ENCODE peak calls at places on chromosomes 11 and 22, in ten cellular contexts. W is H9, K is astrocyte, U is GM23338, T is H1, Q is hepatocyte, F is PC-3, D is HepG2, C is IMR-90, P is GM23248. I is an unnamed sample. For H4K20me1, the result is how much of the 10 kb centered on the place peaks cover.

GRCh38 chr11:44539971-44540370 is 25.5 kb upstream of the CD82 start:
- DNase-seq in T (no peak), W (no peak), K (no peak), F (no peak), U (no peak), Q (no peak), P (no peak), C (no peak), D (no peak), I (no peak)

GRCh38 chr11:36009469-36009868 is 65.6 kb downstream of the LDLRAD3 start:
- DNase-seq in D (no peak), C (peak), U (no peak), K (peak), F (peak), T (no peak), P (peak), W (no peak), Q (no peak), I (no peak)

GRCh38 chr22:24953294-24954113 is 988 bp downstream of the KIAA1671 start:
- DNase-seq in T (peak), P (no peak), U (peak), K (no peak), C (no peak), F (no peak), W (no peak), D (peak), Q (peak), I (no peak)

GRCh38 chr22:37636186-37636948 is 3.1 kb upstream of the SH3BP1 start:
- DNase-seq in U (peak), Q (no peak), K (peak), W (no peak), D (no peak), P (peak), T (no peak), F (no peak), C (peak), I (no peak)

GRCh38 chr11:65410936-65411680 is 11.5 kb upstream of the NEAT1 start:
- DNase-seq in C (no peak), F (no peak), T (no peak), P (no peak), U (no peak), W (no peak), Q (no peak), D (no peak), K (no peak), I (no peak)

GRCh38 chr11:75240381-75241035 is at the start of gene TPBGL:
- DNase-seq in T (peak), C (no peak), Q (peak), K (no peak), U (peak), F (no peak), P (peak), W (peak), D (no peak), I (no peak)

GRCh38 chr11:75265851-75266531 is 25.4 kb downstream of the TPBGL start:
- DNase-seq in U (no peak), C (peak), Q (peak), F (no peak), W (no peak), K (no peak), T (no peak), D (peak), P (peak), I (no peak)

GRCh38 chr11:69004411-69005182 is 8.4 kb downstream of the MRGPRF start:
- DNase-seq in D (no peak), P (no peak), K (no peak), Q (peak), W (peak), F (no peak), C (no peak), U (no peak), T (no peak), I (no peak)

GRCh38 chr22:44881624-44882023 is 128.2 kb downstream of the PHF21B start:
- DNase-seq in K (no peak), D (no peak), Q (no peak), W (no peak), U (no peak), F (peak), P (no peak), T (no peak), C (no peak), I (no peak)

GRCh38 chr11:77783023-77783422 is 37.5 kb downstream of the RSF1 start:
- DNase-seq in C (no peak), Q (no peak), K (no peak), D (no peak), W (no peak), T (no peak), U (no peak), P (no peak), F (no peak), I (peak)

GRCh38 chr22:35643991-35644390 is 4.3 kb upstream of the APOL6 start:
- DNase-seq in K (no peak), W (no peak), P (no peak), F (peak), D (no peak), T (peak), C (no peak), U (no peak), Q (no peak), I (no peak)

GRCh38 chr11:57562596-57562995 is 4.9 kb downstream of the UBE2L6 start:
- DNase-seq in W (no peak), K (no peak), D (no peak), P (no peak), Q (no peak), F (peak), U (peak), T (no peak), C (no peak), I (no peak)

GRCh38 chr22:35437038-35437437 is 37.1 kb downstream of the MCM5 start:
- DNase-seq in F (peak), T (peak), U (peak), C (no peak), P (peak), W (peak), K (no peak), D (no peak), Q (no peak), I (peak)

GRCh38 chr11:94034207-94034606 is 13.1 kb downstream of the HEPHL1 start:
- DNase-seq in W (no peak), T (peak), Q (no peak), P (no peak), F (no peak), U (no peak), C (no peak), D (no peak), K (no peak), I (no peak)

GRCh38 chr11:95584180-95584579 is 205.4 kb downstream of the FAM76B start:
- DNase-seq in Q (no peak), P (peak), F (no peak), C (peak), U (no peak), T (no peak), K (peak), W (no peak), D (no peak), I (no peak)

GRCh38 chr22:37098976-37099577 is 10.4 kb downstream of the TMPRSS6 start:
- DNase-seq in W (peak), D (no peak), F (no peak), U (peak), T (peak), K (no peak), Q (no peak), P (no peak), C (no peak), I (no peak)

GRCh38 chr22:26835023-26835422 is 177.6 kb downstream of the MIAT start:
- DNase-seq in W (no peak), U (no peak), K (no peak), F (no peak), D (no peak), P (no peak), C (no peak), Q (no peak), T (no peak), I (no peak)

GRCh38 chr11:14341968-14342367 is 17.0 kb downstream of the RRAS2 start:
- DNase-seq in C (no peak), P (no peak), K (no peak), Q (no peak), T (no peak), F (no peak), D (no peak), U (no peak), W (no peak), I (no peak)

GRCh38 chr11:102476812-102477211 is 24.2 kb upstream of the TMEM123 start:
- DNase-seq in K (no peak), C (peak), W (no peak), F (peak), Q (peak), U (no peak), T (no peak), P (no peak), D (peak), I (peak)

GRCh38 chr11:15276616-15277015 is 161.9 kb downstream of the INSC start:
- DNase-seq in K (no peak), P (peak), D (no peak), T (no peak), U (peak), C (peak), W (no peak), F (no peak), Q (peak), I (peak)

GRCh38 chr11:26599421-26599820 is 27.4 kb upstream of the MUC15 start:
- DNase-seq in Q (no peak), F (no peak), C (no peak), P (peak), K (peak), W (no peak), T (no peak), U (no peak), D (no peak), I (no peak)

GRCh38 chr22:45612940-45613339 is 58.7 kb upstream of the ATXN10 start:
- DNase-seq in W (no peak), F (no peak), K (peak), P (peak), D (no peak), U (peak), Q (no peak), T (no peak), C (no peak), I (no peak)

GRCh38 chr11:112655386-112655785 is 305.8 kb upstream of the NCAM1 start:
- DNase-seq in T (no peak), K (peak), F (no peak), P (peak), Q (peak), W (no peak), U (no peak), D (no peak), C (peak), I (no peak)

GRCh38 chr11:7116370-7116769 is 27.6 kb downstream of the RBMXL2 start:
- DNase-seq in W (no peak), K (no peak), F (no peak), Q (no peak), D (no peak), T (no peak), C (no peak), U (no peak), P (no peak), I (no peak)

GRCh38 chr22:23117275-23117674 is 24.5 kb downstream of the RSPH14 start:
- DNase-seq in F (no peak), W (no peak), P (no peak), C (no peak), D (no peak), K (no peak), Q (no peak), U (no peak), T (no peak), I (no peak)

GRCh38 chr11:67406969-67407699 is 3.3 kb downstream of the TBC1D10C start:
- DNase-seq in D (no peak), F (no peak), P (peak), U (no peak), K (no peak), Q (no peak), W (no peak), T (no peak), C (no peak), I (peak)

GRCh38 chr11:44529895-44530412 is 35.5 kb upstream of the CD82 start:
- DNase-seq in P (no peak), C (no peak), U (no peak), T (no peak), W (no peak), D (no peak), Q (no peak), F (no peak), K (no peak), I (peak)

GRCh38 chr11:14908214-14908880 is 16.3 kb upstream of the CYP2R1 start:
- DNase-seq in Q (peak), T (no peak), W (peak), F (peak), P (peak), D (peak), K (peak), U (peak), C (peak), I (peak)

GRCh38 chr11:1017269-1018005 is 19.1 kb downstream of the MUC6 start:
- DNase-seq in P (no peak), U (no peak), C (no peak), F (peak), W (no peak), T (no peak), D (peak), Q (no peak), K (no peak), I (no peak)

GRCh38 chr11:43845816-43846215 is 34.8 kb upstream of the ALKBH3 start:
- DNase-seq in D (no peak), U (no peak), Q (no peak), C (no peak), P (peak), T (no peak), F (no peak), W (no peak), K (no peak), I (no peak)

GRCh38 chr22:31567702-31568101 is 71.4 kb downstream of the SFI1 start:
- DNase-seq in Q (no peak), C (no peak), T (no peak), F (no peak), K (no peak), W (no peak), P (no peak), U (no peak), D (no peak), I (no peak)

GRCh38 chr22:23563111-23563510 is 17.0 kb downstream of the IGLL1 start:
- DNase-seq in F (no peak), T (no peak), Q (no peak), U (no peak), D (no peak), W (no peak), C (no peak), P (no peak), K (no peak), I (no peak)

GRCh38 chr11:69358398-69359080 is 64.6 kb downstream of the MYEOV start:
- DNase-seq in F (no peak), W (peak), D (no peak), U (no peak), T (peak), K (no peak), P (no peak), C (no peak), Q (no peak), I (no peak)

GRCh38 chr22:43437871-43438475 is 26.2 kb downstream of the MPPED1 start:
- DNase-seq in D (no peak), P (no peak), C (no peak), T (no peak), K (no peak), U (no peak), Q (no peak), F (no peak), W (peak), I (no peak)

GRCh38 chr11:85843929-85844328 is 11.3 kb upstream of the CCDC83 start:
- DNase-seq in T (no peak), F (no peak), C (no peak), Q (no peak), D (no peak), K (no peak), W (no peak), P (no peak), U (peak), I (peak)

GRCh38 chr11:2512431-2513407 is 67.9 kb downstream of the KCNQ1 start:
- DNase-seq in F (no peak), C (no peak), Q (peak), U (no peak), K (no peak), T (peak), P (no peak), W (peak), D (no peak), I (no peak)

GRCh38 chr11:69022268-69022667 is 9.2 kb upstream of the MRGPRF start:
- DNase-seq in F (no peak), T (no peak), U (no peak), Q (no peak), P (no peak), W (no peak), D (no peak), C (peak), K (no peak), I (no peak)

GRCh38 chr22:48884292-48884691 is 943.4 kb downstream of the BRD1 start:
- DNase-seq in T (no peak), C (no peak), Q (no peak), F (no peak), W (no peak), U (no peak), K (no peak), P (no peak), D (no peak), I (no peak)

GRCh38 chr22:40070701-40071100 is 75.9 kb downstream of the FAM83F start:
- DNase-seq in C (no peak), T (no peak), Q (no peak), F (no peak), P (peak), K (peak), D (no peak), W (no peak), U (no peak), I (peak)

GRCh38 chr22:40067639-40068038 is 72.9 kb downstream of the FAM83F start:
- DNase-seq in P (no peak), W (no peak), D (no peak), Q (no peak), T (no peak), K (no peak), U (no peak), C (no peak), F (no peak), I (no peak)

GRCh38 chr22:40071720-40072119 is 77.0 kb downstream of the FAM83F start:
- DNase-seq in Q (no peak), W (no peak), T (no peak), P (no peak), F (no peak), K (no peak), C (no peak), U (no peak), D (no peak), I (no peak)

GRCh38 chr22:40065981-40066380 is 71.2 kb downstream of the FAM83F start:
- DNase-seq in K (no peak), F (no peak), U (no peak), C (no peak), W (no peak), P (no peak), T (no peak), Q (no peak), D (no peak), I (no peak)
- H4K20me1 ChIP-seq in K (under half), F (under half), U (under half), C (under half), W (under half), P (under half), T (under half), Q (under half), D (under half), I (under half)

GRCh38 chr11:61298663-61299244 is 3.6 kb upstream of the VWCE start:
- DNase-seq in F (no peak), C (no peak), U (no peak), D (peak), W (no peak), P (peak), K (no peak), T (no peak), Q (peak), I (no peak)
- H2AFZ ChIP-seq in F (no peak), C (no peak), U (no peak), D (no peak), W (no peak), P (no peak), K (no peak), T (no peak), Q (no peak), I (no peak)

DNA sequence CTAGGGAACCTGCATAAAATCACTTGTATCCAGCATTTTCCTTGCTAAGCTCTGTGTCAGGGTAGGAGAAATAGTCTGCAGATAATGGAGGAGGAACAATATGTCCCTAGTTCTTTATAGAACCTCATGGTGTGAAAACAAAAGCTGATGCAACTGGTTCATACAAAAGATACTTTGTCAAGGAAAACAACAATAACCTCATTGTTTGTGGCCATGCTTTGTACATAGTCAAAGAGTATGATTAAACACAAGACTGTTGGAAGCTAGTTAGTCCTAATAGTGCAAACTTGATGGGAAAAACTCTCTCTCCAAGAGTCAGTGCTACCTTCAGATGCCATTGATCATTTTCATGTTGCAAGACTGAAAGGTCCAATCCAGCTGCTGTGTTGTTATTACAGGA is 20.1 kb upstream of the PLAAT2 start:
- DNase-seq in W (no peak), T (no peak), C (no peak), U (no peak), D (peak), Q (no peak), K (no peak), P (no peak), F (no peak), I (no peak)
- H4K20me1 ChIP-seq in W (under half), T (under half), C (under half), U (under half), D (under half), Q (under half), K (under half), P (under half), F (under half), I (under half)

GRCh38 chr22:42433754-42434153 is 1.6 kb upstream of the NFAM1 start:
- DNase-seq in F (no peak), Q (no peak), D (no peak), W (no peak), U (no peak), T (no peak), K (no peak), C (no peak), P (no peak), I (no peak)
- H2AFZ ChIP-seq in F (no peak), Q (no peak), D (no peak), W (no peak), U (no peak), T (no peak), K (no peak), C (no peak), P (no peak), I (no peak)

I was measured in Karpas-422.